ENCODE peak calls at places on chromosomes 16 and 17, in seven cellular contexts. C, T, I, R, N, E and Y are unnamed samples.

GRCh38 chr16:81997738-81998137 is 13.5 kb downstream of the SDR42E1 start:
- ATAC-seq in C (no peak), T (peak), I (no peak), R (no peak), N (peak), E (no peak), Y (peak)

GRCh38 chr17:46758614-46759013 is 59.9 kb downstream of the WNT3 start:
- ATAC-seq in C (no peak), T (peak), I (no peak), R (no peak), N (no peak), E (no peak), Y (peak)

GRCh38 chr16:80507538-80507937 is 33.3 kb upstream of the DYNLRB2 start:
- ATAC-seq in C (no peak), T (no peak), I (no peak), R (peak), N (no peak), E (no peak), Y (no peak)

GRCh38 chr16:76278976-76279375 is 1.8 kb downstream of the CNTNAP4 start:
- ATAC-seq in C (no peak), T (peak), I (no peak), R (no peak), N (no peak), E (no peak), Y (no peak)

GRCh38 chr17:64599187-64599676 is 62.9 kb downstream of the SMURF2 start:
- ATAC-seq in C (peak), T (peak), I (peak), R (no peak), N (peak), E (peak), Y (peak)

GRCh38 chr17:2776589-2777241 is 19.5 kb upstream of the RAP1GAP2 start:
- ATAC-seq in C (peak), T (peak), I (peak), R (peak), N (peak), E (peak), Y (peak)

GRCh38 chr17:8186787-8187516 is 3.0 kb downstream of the BORCS6 start:
- ATAC-seq in C (peak), T (peak), I (peak), R (peak), N (peak), E (peak), Y (peak)

GRCh38 chr17:2222301-2222700 is 81.3 kb downstream of the SMG6 start:
- ATAC-seq in C (no peak), T (no peak), I (no peak), R (no peak), N (no peak), E (no peak), Y (no peak)

GRCh38 chr16:21244798-21245197 is 11.3 kb downstream of the ANKS4B start:
- ATAC-seq in C (no peak), T (no peak), I (no peak), R (no peak), N (no peak), E (no peak), Y (no peak)

GRCh38 chr16:46649571-46649970 is 28.4 kb upstream of the SHCBP1 start:
- ATAC-seq in C (no peak), T (peak), I (no peak), R (peak), N (no peak), E (no peak), Y (peak)

GRCh38 chr17:79294459-79295071 is 219.9 kb downstream of the ENGASE start:
- ATAC-seq in C (no peak), T (peak), I (no peak), R (peak), N (no peak), E (peak), Y (no peak)

GRCh38 chr16:1989209-1989825 is 453 bp upstream of the SYNGR3 start:
- ATAC-seq in C (no peak), T (no peak), I (no peak), R (no peak), N (no peak), E (no peak), Y (no peak)

GRCh38 chr16:53446090-53446489 is 11.8 kb downstream of the RBL2 start:
- ATAC-seq in C (no peak), T (no peak), I (peak), R (no peak), N (no peak), E (peak), Y (no peak)

GRCh38 chr17:20234266-20234665 is 225.1 kb downstream of the SPECC1 start:
- ATAC-seq in C (peak), T (no peak), I (peak), R (no peak), N (no peak), E (peak), Y (no peak)

GRCh38 chr16:84360170-84360569 is 8.2 kb upstream of the ATP2C2 start:
- ATAC-seq in C (peak), T (no peak), I (peak), R (no peak), N (no peak), E (peak), Y (no peak)

GRCh38 chr16:27450836-27451341 is 48.9 kb downstream of the IL21R start:
- ATAC-seq in C (no peak), T (peak), I (peak), R (peak), N (peak), E (peak), Y (peak)

GRCh38 chr17:31561469-31562412 is 170.3 kb downstream of the RAB11FIP4 start:
- ATAC-seq in C (no peak), T (no peak), I (no peak), R (no peak), N (peak), E (no peak), Y (no peak)

GRCh38 chr17:75835315-75835987 is 8.8 kb downstream of the UNC13D start:
- ATAC-seq in C (no peak), T (no peak), I (no peak), R (no peak), N (peak), E (no peak), Y (no peak)

GRCh38 chr16:30473231-30474061 is 904 bp downstream of the ITGAL start:
- ATAC-seq in C (no peak), T (peak), I (peak), R (peak), N (no peak), E (no peak), Y (peak)

GRCh38 chr17:62916684-62917571 is 49.1 kb upstream of the TANC2 start:
- ATAC-seq in C (no peak), T (no peak), I (no peak), R (no peak), N (no peak), E (no peak), Y (no peak)

GRCh38 chr17:43372273-43372911 is 26.4 kb upstream of the ARL4D start:
- ATAC-seq in C (no peak), T (no peak), I (no peak), R (no peak), N (no peak), E (no peak), Y (no peak)